ENCODE peak calls at places on chromosome 18, in eight cellular contexts. X, K, V, G, I, L, T and Q are unnamed samples.

GRCh38 chr18:27223570-27224340 is 38.6 kb upstream of the CHST9 start:
- DNase-seq in X (no peak), T (no peak), G (no peak), I (no peak), L (no peak), K (peak; percentile 58), V (no peak), Q (no peak)

GRCh38 chr18:23982154-23983071 is 32.1 kb upstream of the TTC39C start:
- DNase-seq in X (peak; percentile 81), T (no peak), I (peak; percentile 85), G (no peak), K (no peak), V (no peak), L (peak; percentile 24), Q (no peak)

GRCh38 chr18:23964282-23965238 is 50.0 kb upstream of the TTC39C start:
- DNase-seq in X (no peak), K (no peak), L (no peak), T (no peak), I (no peak), G (no peak), V (no peak), Q (peak; percentile 47)

GRCh38 chr18:11871501-11871900 is 20.3 kb downstream of the CHMP1B start:
- DNase-seq in K (no peak), T (peak; percentile 46), X (no peak), G (no peak), I (no peak), L (no peak), V (no peak), Q (no peak)

GRCh38 chr18:63604791-63605567 is 17.8 kb downstream of the SERPINB13 start:
- DNase-seq in X (peak; percentile 3), K (no peak), V (no peak), T (no peak), L (peak; percentile 84), I (peak; percentile 29), G (no peak), Q (no peak)

GRCh38 chr18:28086530-28087172 is 90.3 kb downstream of the CDH2 start:
- DNase-seq in L (peak; percentile 75), I (peak; percentile 69), G (no peak), K (no peak), V (no peak), X (peak; percentile 76), T (no peak), Q (no peak)

GRCh38 chr18:4871197-4871596 is 325.9 kb downstream of the AKAIN1 start:
- DNase-seq in K (no peak), T (no peak), X (no peak), I (no peak), L (no peak), V (no peak), G (no peak), Q (no peak)

GRCh38 chr18:49500136-49500921 is 13.3 kb upstream of the C18orf32 start:
- DNase-seq in K (no peak), L (no peak), I (no peak), T (no peak), V (no peak), G (no peak), X (no peak), Q (no peak)

GRCh38 chr18:62717059-62717849 is 1.9 kb downstream of the PHLPP1 start:
- DNase-seq in X (peak; percentile 50), T (no peak), K (peak; percentile 39), I (peak; percentile 81), V (no peak), L (peak; percentile 86), G (peak; percentile 77), Q (peak; percentile 23)

GRCh38 chr18:44598514-44598913 is 82.2 kb upstream of the SETBP1 start:
- DNase-seq in V (no peak), G (no peak), X (no peak), K (peak; percentile 11), I (no peak), T (no peak), L (no peak), Q (no peak)

GRCh38 chr18:22831441-22831904 is 101.7 kb upstream of the RBBP8 start:
- DNase-seq in K (no peak), L (peak; percentile 87), I (peak; percentile 55), T (no peak), V (no peak), X (peak; percentile 78), G (peak; percentile 19), Q (no peak)

GRCh38 chr18:11392292-11392691 is 217.1 kb upstream of the SLC35G4 start:
- DNase-seq in I (no peak), X (peak; percentile 27), G (peak; percentile 39), V (no peak), K (no peak), L (no peak), T (no peak), Q (no peak)

GRCh38 chr18:74596959-74597661 is 560 bp upstream of the ZNF407 start:
- DNase-seq in I (peak; percentile 82), X (peak; percentile 80), L (peak; percentile 88), K (peak; percentile 61), T (peak; percentile 72), V (peak; percentile 26), G (peak; percentile 90), Q (peak; percentile 56)

GRCh38 chr18:39561136-39561535 is 1995.5 kb upstream of the CELF4 start:
- DNase-seq in I (peak; percentile 24), L (peak; percentile 11), K (no peak), T (no peak), G (no peak), V (no peak), X (peak; percentile 13), Q (no peak)

GRCh38 chr18:76518543-76519155 is 23.6 kb upstream of the ZNF516 start:
- DNase-seq in I (peak; percentile 62), G (no peak), L (peak; percentile 77), T (no peak), V (no peak), X (peak; percentile 54), K (peak; percentile 74), Q (no peak)

GRCh38 chr18:37396981-37397720 is 168.4 kb downstream of the CELF4 start:
- DNase-seq in I (peak; percentile 22), G (no peak), X (no peak), L (no peak), T (no peak), K (no peak), V (no peak), Q (no peak)

GRCh38 chr18:27712066-27712465 is 464.9 kb downstream of the CDH2 start:
- DNase-seq in I (no peak), G (peak; percentile 10), T (no peak), X (no peak), K (no peak), V (no peak), L (no peak), Q (no peak)